ENCODE peak calls at places on chromosomes 3 and 15, in ten cellular contexts. U is adrenal gland, N is uterus, V is brain microvascular endothelial cell, J is neural progenitor cell, I is B cell, W is GM13977, K is endothelial cell, R is testis, S is fibroblast of lung. P is an unnamed sample.

GRCh38 chr3:127628426-127628787 is 578 bp upstream of the PODXL2 start:
- DNase-seq in U (no peak), N (no peak), V (no peak), J (no peak), I (no peak), W (no peak), K (no peak), R (no peak), S (no peak), P (no peak)

GRCh38 chr15:98727115-98728040 is 79.0 kb downstream of the IGF1R start:
- DNase-seq in U (peak), N (peak), V (peak), J (peak), I (no peak), W (no peak), K (peak), R (peak), S (peak), P (no peak)

GRCh38 chr15:65377105-65377975 is 462 bp downstream of the IGDCC3 start:
- DNase-seq in U (peak), N (no peak), V (no peak), J (peak), I (no peak), W (no peak), K (peak), R (no peak), S (peak), P (no peak)

GRCh38 chr3:170331143-170331542 is 26.4 kb upstream of the SKIL start:
- DNase-seq in U (peak), N (no peak), V (peak), J (no peak), I (no peak), W (no peak), K (no peak), R (no peak), S (no peak), P (no peak)

GRCh38 chr3:107265526-107265925 is 111.7 kb upstream of the CCDC54 start:
- DNase-seq in U (no peak), N (no peak), V (no peak), J (no peak), I (no peak), W (no peak), K (no peak), R (no peak), S (no peak), P (no peak)

GRCh38 chr15:40398413-40398873 is 7.2 kb upstream of the IVD start:
- DNase-seq in U (peak), N (no peak), V (no peak), J (no peak), I (peak), W (peak), K (no peak), R (no peak), S (no peak), P (peak)

GRCh38 chr3:12629560-12629959 is 34.4 kb downstream of the RAF1 start:
- DNase-seq in U (peak), N (no peak), V (no peak), J (no peak), I (no peak), W (no peak), K (no peak), R (no peak), S (peak), P (no peak)

GRCh38 chr3:58009749-58010535 is 1.7 kb downstream of the FLNB start:
- DNase-seq in U (no peak), N (no peak), V (no peak), J (no peak), I (no peak), W (no peak), K (no peak), R (no peak), S (no peak), P (no peak)

GRCh38 chr15:62394079-62394478 is 229.0 kb upstream of the C2CD4B start:
- DNase-seq in U (no peak), N (no peak), V (no peak), J (no peak), I (no peak), W (no peak), K (no peak), R (no peak), S (peak), P (no peak)

GRCh38 chr3:140500473-140500872 is 177.4 kb upstream of the TRIM42 start:
- DNase-seq in U (no peak), N (no peak), V (no peak), J (no peak), I (no peak), W (no peak), K (no peak), R (no peak), S (no peak), P (no peak)

GRCh38 chr3:170054204-170054603 is 16.4 kb downstream of the GPR160 start:
- DNase-seq in U (no peak), N (no peak), V (no peak), J (no peak), I (no peak), W (no peak), K (no peak), R (no peak), S (peak), P (no peak)

DNA sequence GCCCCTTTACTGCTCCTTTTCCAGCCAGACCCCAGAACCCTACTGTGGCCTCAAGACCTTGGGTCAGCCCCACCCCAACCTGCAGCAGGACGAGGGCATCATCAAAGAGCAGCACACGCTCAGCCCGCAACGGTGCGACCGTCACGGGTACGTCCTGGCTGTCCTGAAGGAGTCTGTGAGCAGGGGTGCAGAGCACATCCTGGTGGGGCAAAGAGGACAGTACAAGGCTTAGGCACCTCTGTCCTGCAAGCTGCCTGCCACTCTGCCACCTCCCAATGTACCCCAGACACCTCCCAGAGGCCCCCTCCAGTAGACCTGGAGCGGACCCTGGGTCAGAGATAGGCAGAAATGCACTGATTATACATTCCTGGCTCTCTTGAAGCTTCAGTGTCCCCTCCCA is 8.0 kb downstream of the ALS2CL start:
- DNase-seq in U (no peak), N (no peak), V (no peak), J (no peak), I (no peak), W (no peak), K (no peak), R (no peak), S (no peak), P (no peak)
- TF ChIP-seq CTCF in U (no peak), N (no peak), V (no peak), J (no peak), I (no peak), W (no peak), K (no peak), R (no peak), S (no peak), P (no peak)

DNA sequence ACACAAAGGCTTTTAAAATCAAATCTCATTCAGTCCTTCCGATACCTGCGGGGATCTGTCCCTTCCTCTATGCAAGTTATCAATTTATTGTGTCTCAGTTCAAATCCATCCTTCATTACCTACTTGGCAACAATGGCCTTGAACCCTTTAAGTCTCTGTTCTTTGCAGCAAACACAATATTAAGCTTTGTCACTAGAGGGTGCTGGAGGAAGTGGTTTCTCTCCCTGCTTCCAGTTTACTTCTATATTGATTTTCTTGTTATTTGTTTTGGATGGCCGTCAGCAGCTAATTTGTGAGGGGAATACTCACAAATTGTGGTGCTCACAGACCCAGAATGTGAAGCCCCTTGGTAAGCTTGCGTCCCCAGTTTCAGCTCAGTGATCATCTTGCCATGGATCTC is 278.3 kb downstream of the FGF12 start:
- DNase-seq in U (no peak), N (no peak), V (no peak), J (no peak), I (no peak), W (no peak), K (no peak), R (no peak), S (no peak), P (no peak)
- TF ChIP-seq CTCF in U (no peak), N (no peak), V (peak), J (peak), I (peak), W (no peak), K (no peak), R (no peak), S (no peak), P (no peak)

DNA sequence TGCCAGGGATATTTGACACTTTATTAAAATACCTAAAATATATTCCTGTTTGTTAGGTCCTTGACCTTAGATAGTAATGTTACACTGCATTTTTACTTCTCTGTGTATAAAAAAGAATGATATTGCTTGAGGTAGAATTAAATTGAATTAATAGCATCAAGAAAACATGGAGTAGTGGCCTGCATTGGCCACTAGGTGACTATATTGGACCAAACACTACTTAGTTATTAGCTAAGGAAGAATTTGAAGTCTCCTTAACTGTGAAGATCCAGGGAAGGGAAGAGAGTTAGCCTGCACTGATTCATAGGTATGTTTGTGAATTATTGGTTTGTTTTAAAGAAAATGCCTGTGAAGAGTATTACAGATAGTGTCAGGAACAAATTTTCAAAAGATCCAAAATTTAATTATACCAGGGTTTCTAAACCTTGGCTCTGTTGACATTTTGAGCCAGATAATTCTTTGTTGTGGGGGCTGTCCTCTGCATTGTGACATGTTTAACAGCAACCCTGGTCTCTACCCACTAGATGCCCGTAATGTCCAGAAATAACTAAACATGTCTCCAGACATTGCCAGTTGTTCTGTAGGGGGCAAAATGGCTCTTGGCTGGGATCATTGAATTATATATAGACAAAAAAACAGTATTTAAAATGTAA is 103.6 kb upstream of the THSD4 start:
- DNase-seq in U (peak), N (peak), V (peak), J (peak), I (no peak), W (no peak), K (peak), R (peak), S (peak), P (no peak)
- TF ChIP-seq CTCF in U (peak), N (peak), V (peak), J (peak), I (no peak), W (peak), K (peak), R (peak), S (peak), P (peak)

GRCh38 chr3:16369247-16369646 is 104.2 kb downstream of the OXNAD1 start:
- DNase-seq in U (no peak), N (no peak), V (no peak), J (peak), I (no peak), W (no peak), K (no peak), R (no peak), S (no peak), P (no peak)

GRCh38 chr3:16364963-16365362 is 100.0 kb downstream of the OXNAD1 start:
- DNase-seq in U (no peak), N (no peak), V (no peak), J (no peak), I (no peak), W (no peak), K (no peak), R (no peak), S (no peak), P (no peak)

GRCh38 chr3:16365454-16366128 is 100.6 kb downstream of the OXNAD1 start:
- DNase-seq in U (no peak), N (no peak), V (no peak), J (no peak), I (peak), W (no peak), K (no peak), R (no peak), S (no peak), P (no peak)

GRCh38 chr3:16364323-16364722 is 99.3 kb downstream of the OXNAD1 start:
- DNase-seq in U (no peak), N (no peak), V (no peak), J (no peak), I (no peak), W (no peak), K (no peak), R (no peak), S (no peak), P (no peak)

DNA sequence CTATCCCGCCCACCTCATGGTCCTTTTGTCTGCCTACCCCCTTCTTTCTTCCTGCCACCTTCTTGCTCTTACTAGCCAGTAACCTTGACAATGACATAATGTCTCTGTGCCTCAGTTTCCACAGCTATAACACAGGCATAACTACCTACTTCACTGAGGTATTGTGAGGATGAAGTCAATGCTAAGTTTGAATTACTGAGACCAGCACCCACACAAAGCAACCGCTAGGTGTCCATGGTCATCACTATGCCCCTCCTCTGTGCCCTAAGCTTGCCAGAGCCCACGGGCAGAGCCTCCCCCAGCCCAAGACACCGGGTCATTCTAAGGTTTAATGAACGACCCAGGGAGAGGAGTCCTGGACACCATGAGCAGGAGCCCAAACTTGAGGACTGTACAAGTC is 101.6 kb downstream of the OXNAD1 start:
- DNase-seq in U (no peak), N (no peak), V (no peak), J (no peak), I (no peak), W (no peak), K (no peak), R (no peak), S (no peak), P (no peak)
- TF ChIP-seq CTCF in U (no peak), N (no peak), V (peak), J (peak), I (no peak), W (peak), K (no peak), R (no peak), S (no peak), P (no peak)

GRCh38 chr3:168053115-168053514 is 42.6 kb downstream of the GOLIM4 start:
- DNase-seq in U (no peak), N (no peak), V (no peak), J (no peak), I (no peak), W (no peak), K (no peak), R (no peak), S (peak), P (no peak)
- TF ChIP-seq CTCF in U (no peak), N (no peak), V (no peak), J (no peak), I (no peak), W (peak), K (no peak), R (no peak), S (peak), P (no peak)

DNA sequence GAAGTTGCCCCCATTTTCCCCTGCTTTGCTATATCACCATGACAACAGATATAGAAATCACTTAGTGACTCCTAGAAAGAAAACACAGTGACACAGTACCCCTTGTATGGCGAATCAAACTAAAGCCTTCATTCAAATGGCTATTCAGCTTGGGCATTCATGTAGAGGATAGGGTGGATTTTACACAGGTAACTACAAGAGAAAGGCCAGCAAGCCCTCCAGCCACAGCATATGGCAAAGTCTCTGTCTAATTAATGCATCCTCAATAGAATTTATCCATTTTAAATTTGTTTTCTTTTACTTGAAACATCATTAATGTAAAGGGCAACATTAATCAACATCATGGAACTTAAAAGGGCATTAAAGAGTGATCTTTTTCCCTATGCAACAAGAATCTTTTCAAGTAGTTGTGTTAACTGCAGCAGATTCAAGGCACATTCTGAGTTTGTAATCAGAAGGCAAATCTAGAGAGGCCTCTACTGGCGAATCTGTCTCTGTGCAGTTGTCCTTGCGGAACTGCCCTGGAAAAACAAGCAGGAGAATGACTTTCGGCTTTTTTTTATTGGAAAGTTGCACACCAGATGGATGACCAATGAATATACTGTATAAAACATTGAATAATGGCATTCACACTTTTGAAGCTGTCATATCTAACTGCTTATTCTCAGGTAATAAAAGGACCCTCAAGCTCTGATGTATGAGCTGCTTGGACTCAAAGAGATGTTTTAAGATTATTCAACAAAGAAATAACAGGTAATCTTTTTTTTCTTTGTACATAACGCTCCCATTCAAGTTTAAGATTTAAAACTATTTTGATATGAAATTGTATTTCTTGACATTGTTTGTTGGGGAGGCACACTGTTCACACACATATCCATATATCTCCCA is 621.6 kb upstream of the AGTR1 start:
- DNase-seq in U (peak), N (no peak), V (peak), J (peak), I (no peak), W (no peak), K (peak), R (peak), S (peak), P (no peak)
- TF ChIP-seq CTCF in U (peak), N (peak), V (peak), J (peak), I (no peak), W (peak), K (peak), R (no peak), S (peak), P (no peak)

P was measured in CD14-positive monocyte.